ENCODE peak calls at places on chromosome 14, in eight cellular contexts. B, V, M, O, I, N, T and D are unnamed samples.

GRCh38 chr14:92560106-92560865 is 46.7 kb downstream of the RIN3 start:
- DNase-seq in N (no peak), B (no peak), I (no peak), V (no peak), T (no peak), M (no peak), O (no peak), D (no peak)

GRCh38 chr14:23478109-23478698 is 8.7 kb downstream of the NGDN start:
- DNase-seq in V (peak; percentile 65), B (peak; percentile 50), M (no peak), O (peak; percentile 74), T (peak; percentile 40), N (peak; percentile 51), I (peak; percentile 71), D (peak; percentile 18)

GRCh38 chr14:93946104-93946503 is 19.0 kb downstream of the FAM181A start:
- DNase-seq in I (peak; percentile 52), B (peak; percentile 42), V (no peak), O (no peak), N (no peak), M (no peak), T (no peak), D (no peak)

GRCh38 chr14:103545915-103546650 is 16.4 kb downstream of the BAG5 start:
- DNase-seq in I (no peak), N (peak; percentile 8), T (no peak), B (no peak), V (no peak), O (no peak), M (no peak), D (no peak)

GRCh38 chr14:83713736-83714135 is 1816.2 kb upstream of the FLRT2 start:
- DNase-seq in B (no peak), O (no peak), N (no peak), M (no peak), I (no peak), T (no peak), V (no peak), D (no peak)

GRCh38 chr14:70888681-70889175 is 18.5 kb upstream of the PCNX1 start:
- DNase-seq in B (peak; percentile 69), O (no peak), I (peak; percentile 63), T (no peak), N (no peak), V (no peak), M (no peak), D (no peak)

GRCh38 chr14:100640481-100641273 is 53.5 kb upstream of the BEGAIN start:
- DNase-seq in B (peak; percentile 78), I (peak; percentile 11), N (peak; percentile 57), V (no peak), T (no peak), O (no peak), M (no peak), D (no peak)

GRCh38 chr14:72617391-72618011 is 276.4 kb downstream of the DPF3 start:
- DNase-seq in N (no peak), B (no peak), O (no peak), T (peak; percentile 39), I (peak; percentile 86), M (peak; percentile 67), V (no peak), D (no peak)

GRCh38 chr14:56342419-56342901 is 224.2 kb downstream of the PELI2 start:
- DNase-seq in B (no peak), T (no peak), M (no peak), N (no peak), V (peak; percentile 19), I (peak; percentile 87), O (no peak), D (no peak)